ENCODE peak calls at places on chromosomes 3 and 15, in eight cellular contexts. I is ascending aorta, Z is progenitor cell of endocrine pancreas, R is keratinocyte, G is endothelial cell, K is mammary epithelial cell, D is neural crest cell, B is transverse colon. C is an unnamed sample.
A peak's percentile ranks its signal among the peaks of the same experiment; 100 is the strongest.

GRCh38 chr3:26652157-26652556 is 29.6 kb downstream of the LRRC3B start:
- DNase-seq in B (no peak), I (no peak), K (no peak), R (no peak), D (no peak), Z (no peak), G (no peak), C (no peak)

GRCh38 chr3:88168171-88168570 is 18.4 kb downstream of the C3orf38 start:
- DNase-seq in B (no peak), K (no peak), Z (no peak), R (no peak), G (no peak), I (no peak), D (no peak), C (no peak)

GRCh38 chr3:179265875-179266274 is 15.0 kb upstream of the KCNMB3 start:
- DNase-seq in D (no peak), B (no peak), K (no peak), Z (no peak), G (no peak), I (no peak), R (no peak), C (no peak)

GRCh38 chr15:27028836-27029482 is 58.0 kb downstream of the GABRG3 start:
- DNase-seq in Z (no peak), R (no peak), B (no peak), D (no peak), K (no peak), G (no peak), I (no peak), C (no peak)

GRCh38 chr3:149657458-149657795 is 398 bp downstream of the WWTR1 start:
- DNase-seq in Z (peak; percentile 17), R (no peak), B (peak; percentile 32), I (peak; percentile 81), K (no peak), G (no peak), D (peak; percentile 42), C (no peak)

GRCh38 chr3:41863024-41863423 is 98.9 kb downstream of the ULK4 start:
- DNase-seq in B (no peak), Z (no peak), D (no peak), R (no peak), K (peak; percentile 15), I (no peak), G (no peak), C (no peak)

GRCh38 chr15:98658831-98659699 is 10.7 kb downstream of the IGF1R start:
- DNase-seq in I (no peak), B (peak; percentile 21), K (peak; percentile 60), R (no peak), Z (no peak), D (peak; percentile 14), G (peak; percentile 33), C (no peak)

GRCh38 chr15:94965593-94965992 is 734.2 kb downstream of the MCTP2 start:
- DNase-seq in I (no peak), K (peak; percentile 1), Z (no peak), B (no peak), G (no peak), D (no peak), R (no peak), C (no peak)

GRCh38 chr3:100796556-100796955 is 87.3 kb downstream of the TFG start:
- DNase-seq in R (no peak), Z (no peak), I (no peak), G (no peak), K (peak; percentile 19), B (no peak), D (no peak), C (no peak)

GRCh38 chr15:101318147-101318809 is 23.2 kb upstream of the SNRPA1 start:
- DNase-seq in B (no peak), G (no peak), R (no peak), K (peak; percentile 85), D (no peak), I (peak; percentile 44), Z (no peak), C (no peak)

GRCh38 chr3:125037498-125038150 is 18.2 kb downstream of the HEG1 start:
- DNase-seq in K (peak; percentile 56), G (no peak), Z (no peak), B (no peak), R (no peak), I (peak; percentile 21), D (no peak), C (no peak)

GRCh38 chr3:50671331-50671730 is 3.4 kb upstream of the DOCK3 start:
- DNase-seq in K (peak; percentile 71), R (no peak), I (no peak), G (no peak), B (no peak), D (no peak), Z (no peak), C (no peak)

GRCh38 chr15:63872759-63873510 is 39.2 kb upstream of the HERC1 start:
- DNase-seq in R (no peak), Z (no peak), G (peak; percentile 20), K (no peak), B (no peak), D (no peak), I (no peak), C (no peak)

GRCh38 chr3:175651716-175652115 is 792.6 kb downstream of the NAALADL2 start:
- DNase-seq in Z (no peak), R (no peak), K (no peak), D (no peak), B (no peak), I (no peak), G (no peak), C (no peak)

GRCh38 chr3:14467723-14468620 is 65.6 kb downstream of the SLC6A6 start:
- DNase-seq in R (no peak), Z (peak; percentile 42), I (no peak), G (peak; percentile 61), B (peak; percentile 35), K (no peak), D (peak; percentile 56), C (peak; percentile 40)

GRCh38 chr15:35252351-35252865 is 167.3 kb upstream of the NANOGP8 start:
- DNase-seq in B (no peak), K (no peak), I (no peak), G (no peak), R (no peak), Z (no peak), D (peak; percentile 11), C (no peak)

GRCh38 chr15:91125162-91125561 is 25.1 kb downstream of the SV2B start:
- DNase-seq in R (no peak), I (no peak), G (no peak), Z (no peak), K (no peak), D (no peak), B (no peak), C (no peak)

GRCh38 chr15:61687651-61688050 is 372.6 kb downstream of the VPS13C start:
- DNase-seq in B (no peak), G (no peak), D (no peak), R (no peak), K (no peak), Z (no peak), I (no peak), C (no peak)

GRCh38 chr3:173639098-173639497 is 241.6 kb downstream of the NLGN1 start:
- DNase-seq in K (no peak), B (no peak), D (no peak), R (no peak), G (no peak), I (no peak), Z (no peak), C (no peak)

GRCh38 chr3:173632945-173633344 is 235.4 kb downstream of the NLGN1 start:
- DNase-seq in D (no peak), Z (no peak), G (no peak), I (no peak), K (no peak), R (no peak), B (no peak), C (no peak)

GRCh38 chr3:173630849-173631248 is 233.3 kb downstream of the NLGN1 start:
- DNase-seq in D (no peak), B (no peak), R (no peak), Z (no peak), K (no peak), G (no peak), I (no peak), C (no peak)

GRCh38 chr3:173635826-173636225 is 238.3 kb downstream of the NLGN1 start:
- DNase-seq in R (no peak), B (no peak), D (no peak), K (no peak), Z (no peak), G (no peak), I (no peak), C (no peak)
- TF ChIP-seq CTCF in R (no peak), B (no peak), D (no peak), K (no peak), Z (no peak), G (no peak), I (no peak), C (no peak)

GRCh38 chr15:65077291-65077980 is 890 bp downstream of the KBTBD13 start:
- DNase-seq in Z (no peak), B (no peak), R (no peak), G (no peak), K (no peak), I (no peak), D (no peak), C (no peak)

GRCh38 chr15:65079580-65079979 is 3.0 kb downstream of the KBTBD13 start:
- DNase-seq in K (no peak), G (no peak), I (no peak), B (no peak), R (no peak), D (no peak), Z (no peak), C (no peak)

GRCh38 chr15:65081270-65081669 is 4.7 kb downstream of the KBTBD13 start:
- DNase-seq in D (no peak), R (no peak), I (no peak), K (no peak), G (no peak), B (no peak), Z (no peak), C (no peak)

GRCh38 chr15:65076486-65077290 is at the start of gene KBTBD13:
- DNase-seq in B (no peak), Z (no peak), K (no peak), I (no peak), G (no peak), D (no peak), R (no peak), C (no peak)

GRCh38 chr15:65077981-65078352 is 1.4 kb downstream of the KBTBD13 start:
- DNase-seq in K (no peak), D (peak; percentile 34), Z (peak; percentile 38), I (no peak), G (peak; percentile 74), B (peak; percentile 89), R (no peak), C (peak; percentile 34)
- TF ChIP-seq CTCF in K (peak; percentile 41), D (peak; percentile 60), Z (peak; percentile 60), I (peak; percentile 44), G (no peak), B (peak; percentile 68), R (peak; percentile 73), C (no peak)

DNA sequence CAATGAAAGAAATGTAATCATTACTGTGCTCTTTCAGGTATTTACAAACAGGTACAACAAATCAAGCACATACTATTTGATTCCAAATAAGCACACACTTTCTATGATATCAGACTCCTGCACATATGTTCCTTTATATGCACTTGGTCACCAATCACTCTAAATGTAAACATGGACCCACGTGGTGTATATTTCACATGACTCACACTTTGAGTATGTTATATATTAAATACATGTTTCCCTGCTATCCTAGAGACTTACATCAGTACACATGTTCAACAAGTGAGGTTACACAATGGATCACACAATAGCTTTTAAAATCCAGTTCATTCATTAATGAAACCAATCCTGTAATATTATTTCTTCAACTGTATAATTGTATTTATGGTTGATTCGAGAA is 683.5 kb downstream of the NR2F2 start:
- DNase-seq in R (no peak), K (no peak), G (no peak), I (no peak), B (no peak), Z (no peak), D (no peak), C (no peak)
- TF ChIP-seq CTCF in R (no peak), K (no peak), G (no peak), I (no peak), B (no peak), Z (no peak), D (no peak), C (no peak)

GRCh38 chr3:11799777-11800176 is 46.9 kb downstream of the TAMM41 start:
- DNase-seq in G (no peak), K (no peak), Z (no peak), I (no peak), D (no peak), B (no peak), R (no peak), C (no peak)
- TF ChIP-seq CTCF in G (no peak), K (no peak), Z (no peak), I (no peak), D (no peak), B (no peak), R (no peak), C (no peak)